ENCODE peak calls at places on chromosomes 2 and 18, in ten cellular contexts. X is activated CD4-positive, alpha-beta T cell treated with anti-CD3 and anti-CD28 coated beads, Interleukin-2, amount 50 U/mL, for 4 hours; G is activated naive CD4-positive, alpha-beta T cell treated with anti-CD3 and anti-CD28 coated beads for 36 hours; U is stimulated activated CD8-positive, alpha-beta memory T cell treated with anti-CD3 and anti-CD28 coated beads, Interleukin-7, amount 100 ng/mL, for 4 hours; J is tibial nerve; V is mesenchymal stem cell; L is stimulated activated CD4-positive, alpha-beta T cell treated with anti-CD3 and anti-CD28 coated beads, Interleukin-15, amount 100 ng/mL, for 48 hours; M is neuronal stem cell; R is neural crest cell; Z is NAMALWA. O is an unnamed sample.

GRCh38 chr2:183037660-183038340 is 457 bp downstream of the NCKAP1 start:
- DNase-seq in M (peak; percentile 27), X (peak; percentile 34), Z (no peak), G (peak; percentile 42), J (peak; percentile 28), V (no peak), L (peak; percentile 10), R (peak; percentile 37), U (no peak), O (no peak)

GRCh38 chr2:120549841-120550240 is 185.8 kb upstream of the GLI2 start:
- DNase-seq in U (no peak), J (no peak), X (no peak), L (no peak), G (no peak), Z (no peak), M (no peak), V (no peak), R (no peak), O (no peak)

GRCh38 chr18:58400337-58400885 is 228.5 kb downstream of the ALPK2 start:
- DNase-seq in M (no peak), L (peak; percentile 22), R (no peak), G (peak; percentile 68), U (no peak), J (no peak), V (no peak), Z (no peak), X (no peak), O (no peak)

GRCh38 chr18:79962311-79962710 is 2.1 kb upstream of the HSBP1L1 start:
- DNase-seq in L (no peak), Z (no peak), X (no peak), U (no peak), G (no peak), R (no peak), J (no peak), V (no peak), M (no peak), O (no peak)

GRCh38 chr2:150485114-150485870 is 2.2 kb downstream of the RND3 start:
- DNase-seq in J (peak; percentile 45), R (peak; percentile 54), L (no peak), Z (no peak), G (peak; percentile 6), X (no peak), V (peak; percentile 77), U (no peak), M (peak; percentile 62), O (no peak)

GRCh38 chr2:17793293-17793692 is 23.0 kb upstream of the MSGN1 start:
- DNase-seq in G (no peak), V (no peak), R (no peak), U (no peak), X (no peak), J (no peak), Z (no peak), L (no peak), M (no peak), O (no peak)

GRCh38 chr2:9972621-9973445 is 21.3 kb downstream of the GRHL1 start:
- DNase-seq in J (no peak), L (no peak), X (no peak), M (no peak), U (no peak), R (no peak), Z (no peak), G (no peak), V (peak; percentile 39), O (no peak)

GRCh38 chr2:212177724-212178123 is 360.9 kb downstream of the ERBB4 start:
- DNase-seq in J (no peak), G (no peak), X (no peak), U (no peak), R (no peak), L (no peak), M (no peak), Z (peak; percentile 21), V (peak; percentile 35), O (no peak)

GRCh38 chr2:61647044-61647443 is 108.9 kb upstream of the XPO1 start:
- DNase-seq in X (no peak), J (no peak), V (peak; percentile 23), L (no peak), M (no peak), Z (no peak), R (no peak), G (no peak), U (no peak), O (no peak)

GRCh38 chr2:199955007-199955338 is 318 bp downstream of the TYW5 start:
- DNase-seq in G (no peak), M (no peak), Z (no peak), X (no peak), V (no peak), U (no peak), L (no peak), R (no peak), J (no peak), O (peak; percentile 3)

GRCh38 chr2:45729753-45730512 is 78.5 kb downstream of the PRKCE start:
- DNase-seq in U (no peak), L (no peak), Z (peak; percentile 91), G (no peak), X (no peak), M (no peak), R (no peak), J (no peak), V (no peak), O (no peak)

GRCh38 chr2:226012116-226012515 is 612.6 kb downstream of the NYAP2 start:
- DNase-seq in X (no peak), R (no peak), Z (no peak), V (no peak), M (no peak), J (no peak), L (no peak), G (no peak), U (no peak), O (no peak)

GRCh38 chr2:18180031-18180610 is 301.7 kb downstream of the KCNS3 start:
- DNase-seq in G (no peak), M (no peak), L (no peak), U (no peak), R (no peak), X (no peak), V (no peak), J (no peak), Z (no peak), O (no peak)

GRCh38 chr18:21548647-21549046 is 51.9 kb downstream of the ESCO1 start:
- DNase-seq in R (no peak), Z (no peak), L (no peak), V (no peak), M (no peak), G (no peak), U (no peak), J (no peak), X (no peak), O (no peak)

GRCh38 chr18:63731215-63731614 is 28.5 kb downstream of the SERPINB11 start:
- DNase-seq in U (no peak), J (no peak), V (no peak), M (no peak), L (no peak), R (no peak), X (no peak), Z (no peak), G (no peak), O (no peak)

GRCh38 chr2:196551014-196551413 is 88.5 kb upstream of the CCDC150 start:
- DNase-seq in X (no peak), Z (no peak), V (no peak), R (no peak), M (no peak), L (no peak), U (no peak), J (no peak), G (no peak), O (no peak)

GRCh38 chr2:25168256-25169072 is at the start of gene POMC:
- DNase-seq in V (peak; percentile 49), J (no peak), Z (no peak), G (peak; percentile 31), R (peak; percentile 29), X (no peak), M (no peak), L (peak; percentile 18), U (peak; percentile 13), O (peak; percentile 9)

GRCh38 chr2:85583667-85584353 is 421 bp upstream of the VAMP5 start:
- DNase-seq in G (peak; percentile 62), X (no peak), J (no peak), L (no peak), M (no peak), R (no peak), V (no peak), Z (no peak), U (no peak), O (peak; percentile 20)

GRCh38 chr2:106124787-106125549 is 69.1 kb downstream of the UXS1 start:
- DNase-seq in L (no peak), V (no peak), R (no peak), M (no peak), J (no peak), G (no peak), Z (no peak), U (no peak), X (no peak), O (no peak)

GRCh38 chr2:175914846-175915245 is 87.2 kb downstream of the LNPK start:
- DNase-seq in J (no peak), Z (no peak), X (no peak), V (no peak), U (no peak), M (no peak), G (no peak), L (no peak), R (no peak), O (no peak)

GRCh38 chr18:8987250-8987649 is 115.2 kb upstream of the NDUFV2 start:
- DNase-seq in X (no peak), L (no peak), Z (no peak), V (no peak), R (no peak), J (no peak), U (no peak), M (no peak), G (no peak), O (no peak)

GRCh38 chr2:173502296-173502695 is 147.6 kb downstream of the CDCA7 start:
- DNase-seq in U (no peak), G (no peak), X (no peak), M (no peak), Z (no peak), V (no peak), L (no peak), J (no peak), R (no peak), O (no peak)

GRCh38 chr18:13810950-13811485 is 12.9 kb upstream of the MC5R start:
- DNase-seq in R (no peak), U (no peak), Z (no peak), G (no peak), V (no peak), L (no peak), X (no peak), J (no peak), M (no peak), O (no peak)

GRCh38 chr2:48319863-48320262 is 210.1 kb upstream of the STON1 start:
- DNase-seq in G (no peak), J (no peak), M (no peak), R (no peak), L (no peak), V (no peak), Z (no peak), X (no peak), U (no peak), O (no peak)

GRCh38 chr2:67641709-67642397 is 244.7 kb downstream of the ETAA1 start:
- DNase-seq in M (no peak), R (no peak), G (no peak), U (no peak), V (no peak), Z (no peak), X (no peak), L (no peak), J (no peak), O (no peak)

GRCh38 chr2:183250472-183250871 is 126.2 kb downstream of the NUP35 start:
- DNase-seq in G (no peak), U (no peak), L (no peak), M (no peak), J (no peak), X (no peak), V (no peak), Z (no peak), R (no peak), O (no peak)

GRCh38 chr2:64606495-64607363 is 47.0 kb downstream of the SERTAD2 start:
- DNase-seq in R (no peak), Z (peak; percentile 74), J (peak; percentile 84), G (peak; percentile 94), U (peak; percentile 81), X (peak; percentile 81), V (peak; percentile 29), M (no peak), L (peak; percentile 87), O (peak; percentile 71)

GRCh38 chr2:170354409-170354808 is 176.5 kb downstream of the MYO3B start:
- DNase-seq in R (no peak), Z (no peak), L (no peak), G (no peak), U (no peak), J (no peak), X (no peak), M (peak; percentile 86), V (no peak), O (no peak)

O was measured in activated gamma-delta T cell treated with anti-CD3 and anti-CD28 coated beads, Interleukin-2, amount 50 U/mL, for 16 hours.